ENCODE peak calls at places on chromosomes 2 and 18, in six cellular contexts. D is HCT116, Y is K562, E is H1, H is GM12878, B is HepG2. W is an unnamed sample.
A peak's percentile ranks its signal among the peaks of the same experiment; 100 is the strongest.

GRCh38 chr18:8654482-8655451 is 45.5 kb downstream of the RAB12 start:
- DNase-seq in D (no peak), Y (peak; percentile 51), E (no peak), H (no peak), B (no peak), W (no peak)

GRCh38 chr2:235614900-235615712 is 121.3 kb downstream of the AGAP1 start:
- DNase-seq in D (no peak), Y (no peak), E (no peak), H (no peak), B (peak; percentile 53), W (no peak)

GRCh38 chr2:28160986-28161425 is 231.7 kb upstream of the FOSL2 start:
- DNase-seq in D (no peak), Y (no peak), E (no peak), H (no peak), B (no peak), W (no peak)

GRCh38 chr2:224780096-224780495 is 63.9 kb upstream of the CCDC195 start:
- DNase-seq in D (no peak), Y (no peak), E (no peak), H (no peak), B (no peak), W (no peak)

GRCh38 chr2:37770797-37771196 is 99.4 kb upstream of the CDC42EP3 start:
- DNase-seq in D (no peak), Y (no peak), E (no peak), H (no peak), B (no peak), W (no peak)

GRCh38 chr18:9874730-9875129 is 11.0 kb upstream of the TXNDC2 start:
- DNase-seq in D (no peak), Y (no peak), E (no peak), H (no peak), B (no peak), W (no peak)

GRCh38 chr2:204109681-204110080 is 173.1 kb downstream of the ICOS start:
- DNase-seq in D (no peak), Y (no peak), E (no peak), H (no peak), B (no peak), W (no peak)

GRCh38 chr2:9535177-9535576 is 20.5 kb downstream of the ADAM17 start:
- DNase-seq in D (no peak), Y (no peak), E (no peak), H (no peak), B (no peak), W (no peak)

DNA sequence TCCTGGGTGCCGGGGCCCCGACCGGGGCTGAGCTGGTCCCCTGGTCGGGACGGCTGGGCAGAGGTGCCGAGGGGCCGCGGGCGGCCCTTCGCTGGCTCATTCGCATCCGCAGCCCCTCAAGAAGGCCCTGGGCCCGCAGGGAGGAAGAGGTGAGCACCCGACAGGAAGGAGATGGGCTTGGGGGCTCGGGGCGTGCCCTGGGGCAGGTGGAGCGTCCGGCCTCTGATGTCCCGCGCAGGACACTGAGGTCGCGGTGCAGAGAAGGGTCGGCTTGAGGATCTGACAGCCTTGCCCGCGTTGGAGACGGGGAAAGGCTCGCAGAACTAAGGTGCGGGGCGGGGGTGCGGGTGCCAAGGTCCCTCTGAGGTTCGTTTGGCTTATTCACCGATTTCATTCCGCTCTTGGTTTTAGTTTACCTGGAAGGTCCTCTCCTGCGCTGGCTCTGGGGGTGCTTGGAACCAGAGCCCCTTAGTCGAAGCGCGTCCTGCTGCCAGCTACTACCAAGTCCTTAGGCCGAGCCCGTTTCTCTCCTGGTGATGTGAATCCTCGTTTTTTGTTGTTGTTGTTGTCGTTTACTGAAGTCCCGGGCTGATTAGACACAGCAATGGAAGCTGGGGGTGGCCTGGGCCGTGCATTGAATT is 18.9 kb upstream of the CD8A start:
- DNase-seq in D (no peak), Y (no peak), E (no peak), H (no peak), B (no peak), W (no peak)
- TF ChIP-seq YY1 in D (no peak), Y (no peak), E (no peak), H (no peak), B (no peak), W (no peak)

GRCh38 chr2:30989746-30990145 is 148.5 kb downstream of the GALNT14 start:
- DNase-seq in D (no peak), Y (no peak), E (no peak), H (no peak), B (no peak), W (no peak)
- H3K9me3 ChIP-seq in D (no peaks in the 10 kb centered on the region), Y (no peaks in the 10 kb centered on the region), E (no peaks in the 10 kb centered on the region), H (no peaks in the 10 kb centered on the region), B (no peaks in the 10 kb centered on the region), W (no peaks in the 10 kb centered on the region)

DNA sequence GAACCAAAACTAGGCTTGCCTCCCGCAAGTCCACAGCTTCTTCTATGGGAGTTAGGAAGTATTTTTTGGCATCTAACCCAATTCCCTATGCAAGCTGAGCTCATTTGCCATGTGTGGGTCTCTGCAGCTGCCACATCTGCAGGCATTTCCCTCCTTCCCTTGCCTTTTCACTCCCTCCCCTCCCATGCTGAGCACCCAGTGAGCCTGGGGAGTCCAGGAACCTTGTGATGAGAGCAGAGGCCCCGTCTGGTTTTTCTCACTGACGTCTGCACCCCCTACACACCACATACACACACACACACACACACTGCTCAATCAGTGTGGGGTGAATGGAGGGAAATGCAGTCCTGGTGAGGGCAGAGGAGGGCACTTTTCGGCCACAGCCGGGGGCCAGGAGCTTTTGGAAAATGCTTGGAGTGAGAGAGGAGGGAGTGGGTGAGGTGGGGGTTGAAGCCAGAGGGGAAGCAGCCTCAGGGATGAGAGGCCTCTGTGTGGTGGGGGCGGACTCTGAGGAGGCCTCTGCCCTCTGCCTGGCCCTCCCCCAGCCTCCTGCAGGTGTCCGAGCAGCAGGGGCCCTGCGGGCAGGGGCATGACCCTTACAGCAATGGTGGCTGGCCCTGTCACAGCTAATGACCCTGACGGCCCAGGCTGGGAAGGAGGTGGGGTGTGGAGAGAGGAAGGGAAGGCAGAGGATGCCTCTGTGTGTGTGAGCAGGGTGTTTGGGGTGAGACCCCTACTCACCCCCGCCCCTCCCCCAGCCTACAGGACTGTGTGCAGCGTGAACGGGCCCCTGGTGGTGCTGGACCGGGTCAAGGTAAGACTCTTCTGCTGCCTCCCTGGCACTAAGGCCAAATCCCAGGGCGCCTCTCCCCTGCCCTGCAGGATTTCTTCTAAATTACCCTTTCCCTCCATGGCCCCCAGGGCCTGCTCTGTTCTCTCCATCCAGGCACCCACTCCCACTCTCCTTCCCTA is 7.5 kb downstream of the ATP6V1B1 start:
- DNase-seq in D (no peak), Y (no peak), E (no peak), H (no peak), B (no peak), W (no peak)
- TF ChIP-seq ZNF274 in D (no peak), Y (no peak), E (no peak), H (no peak), B (no peak), W (no peak)

GRCh38 chr2:216082805-216083204 is 1.1 kb downstream of the TMEM169 start:
- DNase-seq in D (no peak), Y (no peak), E (no peak), H (no peak), B (peak; percentile 40), W (no peak)

GRCh38 chr2:216081012-216081411 is 597 bp downstream of the PECR start:
- DNase-seq in D (no peak), Y (no peak), E (no peak), H (no peak), B (no peak), W (no peak)

GRCh38 chr2:216082388-216082733 is 642 bp downstream of the TMEM169 start:
- DNase-seq in D (no peak), Y (no peak), E (no peak), H (no peak), B (no peak), W (no peak)

GRCh38 chr2:216081487-216082387 is at the start of the genes PECR and TMEM169:
- DNase-seq in D (peak; percentile 23), Y (peak; percentile 87), E (no peak), H (no peak), B (peak; percentile 81), W (peak; percentile 57)

DNA sequence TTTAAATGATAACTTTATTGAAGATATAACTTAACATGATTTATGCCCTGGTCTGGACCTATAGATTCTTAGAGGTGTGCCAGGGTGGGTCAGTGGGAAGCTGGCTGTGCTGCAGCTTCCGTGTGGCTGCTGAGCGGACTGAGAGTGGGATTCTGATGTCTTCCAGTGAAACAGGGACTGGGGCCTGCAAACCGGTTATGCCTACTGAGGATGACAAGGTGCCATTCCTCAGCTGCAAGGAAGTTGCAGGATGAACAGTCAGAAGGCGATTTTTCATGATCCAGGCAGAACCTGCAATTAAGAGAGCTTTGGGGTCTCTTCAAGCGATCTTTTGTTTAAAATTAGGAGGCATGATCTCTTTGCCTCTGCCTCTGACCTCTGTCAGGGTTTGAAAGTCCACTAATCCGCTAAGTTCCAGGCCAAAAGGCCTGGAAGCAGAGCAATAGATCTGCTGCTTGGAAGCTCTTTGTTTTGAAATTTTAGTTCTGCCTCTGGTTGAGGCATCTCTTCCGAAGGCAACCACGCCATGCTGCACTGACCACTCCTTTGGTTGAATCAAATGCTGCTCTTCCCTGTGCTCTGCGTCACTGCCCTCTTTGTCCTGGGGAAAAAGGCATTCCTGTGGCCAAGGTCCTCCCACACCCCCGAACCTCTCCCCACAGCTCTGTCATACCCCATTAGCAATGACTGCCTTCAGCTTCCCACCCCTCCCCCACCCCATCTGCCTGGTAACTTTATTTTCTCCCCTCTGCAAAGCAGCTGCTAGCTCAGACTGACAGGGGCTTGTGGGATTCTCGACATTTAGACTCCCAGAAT is 2.0 kb downstream of the TMEM169 start:
- DNase-seq in D (no peak), Y (no peak), E (no peak), H (no peak), B (peak; percentile 70), W (no peak)
- TF ChIP-seq YY1 in D (no peak), Y (no peak), E (no peak), H (no peak), B (peak; percentile 60), W (no peak)

GRCh38 chr2:89834306-89834705 is 1142.8 kb downstream of the RPIA start:
- DNase-seq in D (no peak), Y (no peak), E (no peak), H (no peak), B (no peak), W (no peak)

GRCh38 chr2:89829828-89830227 is 1138.4 kb downstream of the RPIA start:
- DNase-seq in D (no peak), Y (no peak), E (no peak), H (no peak), B (no peak), W (no peak)

GRCh38 chr2:89833780-89834117 is 1142.3 kb downstream of the RPIA start:
- DNase-seq in D (no peak), Y (no peak), E (no peak), H (no peak), B (no peak), W (no peak)

GRCh38 chr2:89831686-89832498 is 1140.4 kb downstream of the RPIA start:
- DNase-seq in D (no peak), Y (no peak), E (no peak), H (no peak), B (no peak), W (no peak)

GRCh38 chr2:89833116-89833779 is 1141.8 kb downstream of the RPIA start:
- DNase-seq in D (no peak), Y (no peak), E (no peak), H (no peak), B (no peak), W (no peak)
- H3K9me3 ChIP-seq in D (no peaks in the 10 kb centered on the region), Y (peaks cover 34% of the 10 kb centered on the region), E (peaks cover 65% of the 10 kb centered on the region), H (peaks cover 29% of the 10 kb centered on the region), B (no peaks in the 10 kb centered on the region), W (no peaks in the 10 kb centered on the region)

W was measured in NT2/D1.